ENCODE peak calls at places on chromosomes 2 and 18, in five cellular contexts. One of them, this sample, is unnamed.
A peak's percentile ranks its signal among the peaks of the same experiment; 100 is the strongest.

GRCh38 chr2:117108741-117109267 is 705.7 kb upstream of the DDX18 start:
- DNase-seq in HepG2: no peak
- DNase-seq in NT2/D1: no peak
- DNase-seq in GM12878: no peak
- DNase-seq in H1: no peak
- DNase-seq in this sample: no peak

GRCh38 chr2:27356056-27356381 is 545 bp downstream of the GTF3C2 start:
- DNase-seq in GM12878: no peak
- DNase-seq in HepG2: peak; percentile 80
- DNase-seq in NT2/D1: peak; percentile 23
- DNase-seq in H1: no peak
- DNase-seq in this sample: peak; percentile 46

GRCh38 chr2:37343537-37344434 is 644 bp upstream of the QPCT start:
- DNase-seq in H1: no peak
- DNase-seq in NT2/D1: no peak
- DNase-seq in HepG2: peak; percentile 54
- DNase-seq in GM12878: no peak
- DNase-seq in this sample: peak; percentile 58

GRCh38 chr2:112784199-112785189 is at the start of gene IL1A:
- DNase-seq in HepG2: no peak
- DNase-seq in H1: peak; percentile 17
- DNase-seq in GM12878: no peak
- DNase-seq in NT2/D1: peak; percentile 57
- DNase-seq in this sample: no peak

GRCh38 chr2:27664622-27665363 is 1.1 kb downstream of the SLC4A1AP start:
- DNase-seq in NT2/D1: no peak
- DNase-seq in GM12878: no peak
- DNase-seq in HepG2: no peak
- DNase-seq in H1: no peak
- DNase-seq in this sample: no peak

GRCh38 chr18:45687617-45688016 is 36.4 kb upstream of the SLC14A1 start:
- DNase-seq in NT2/D1: no peak
- DNase-seq in GM12878: no peak
- DNase-seq in HepG2: no peak
- DNase-seq in H1: no peak
- DNase-seq in this sample: no peak

GRCh38 chr18:73101977-73102376 is 234.2 kb upstream of the NETO1 start:
- DNase-seq in GM12878: no peak
- DNase-seq in NT2/D1: no peak
- DNase-seq in HepG2: no peak
- DNase-seq in H1: no peak
- DNase-seq in this sample: no peak

GRCh38 chr2:55761526-55761925 is 67.9 kb upstream of the PNPT1 start:
- DNase-seq in H1: no peak
- DNase-seq in NT2/D1: no peak
- DNase-seq in GM12878: no peak
- DNase-seq in HepG2: no peak
- DNase-seq in this sample: no peak

GRCh38 chr2:237752761-237753165 is 45.8 kb upstream of the RBM44 start:
- DNase-seq in GM12878: peak; percentile 83
- DNase-seq in HepG2: no peak
- DNase-seq in H1: no peak
- DNase-seq in NT2/D1: no peak
- DNase-seq in this sample: no peak

GRCh38 chr2:142989276-142990204 is 112.1 kb downstream of the KYNU start:
- DNase-seq in GM12878: no peak
- DNase-seq in HepG2: peak; percentile 44
- DNase-seq in H1: no peak
- DNase-seq in NT2/D1: no peak
- DNase-seq in this sample: peak; percentile 27

GRCh38 chr18:48866028-48866733 is 84.6 kb downstream of the SMAD7 start:
- DNase-seq in NT2/D1: no peak
- DNase-seq in GM12878: no peak
- DNase-seq in H1: no peak
- DNase-seq in HepG2: no peak
- DNase-seq in this sample: no peak

GRCh38 chr18:36427369-36427768 is 129.9 kb downstream of the FHOD3 start:
- DNase-seq in NT2/D1: no peak
- DNase-seq in GM12878: no peak
- DNase-seq in H1: no peak
- DNase-seq in HepG2: no peak
- DNase-seq in this sample: no peak

GRCh38 chr2:170974304-170974993 is 45.4 kb downstream of the GORASP2 start:
- DNase-seq in GM12878: no peak
- DNase-seq in H1: no peak
- DNase-seq in HepG2: peak; percentile 86
- DNase-seq in NT2/D1: no peak
- DNase-seq in this sample: no peak

GRCh38 chr2:24886640-24887324 is 33.3 kb downstream of the ADCY3 start:
- DNase-seq in NT2/D1: no peak
- DNase-seq in H1: no peak
- DNase-seq in GM12878: no peak
- DNase-seq in HepG2: no peak
- DNase-seq in this sample: no peak

GRCh38 chr18:8801263-8801901 is 96.0 kb downstream of the MTCL1 start:
- DNase-seq in HepG2: no peak
- DNase-seq in GM12878: no peak
- DNase-seq in NT2/D1: no peak
- DNase-seq in H1: no peak
- DNase-seq in this sample: no peak

GRCh38 chr2:11342561-11343343 is 1.7 kb downstream of the ROCK2 start:
- DNase-seq in NT2/D1: no peak
- DNase-seq in HepG2: peak; percentile 94
- DNase-seq in H1: no peak
- DNase-seq in GM12878: no peak
- DNase-seq in this sample: no peak

GRCh38 chr2:18413794-18414396 is 146.6 kb downstream of the RDH14 start:
- DNase-seq in NT2/D1: no peak
- DNase-seq in H1: no peak
- DNase-seq in GM12878: no peak
- DNase-seq in HepG2: no peak
- DNase-seq in this sample: no peak

GRCh38 chr18:12102136-12102842 is 8.6 kb downstream of the ANKRD62 start:
- DNase-seq in HepG2: no peak
- DNase-seq in NT2/D1: no peak
- DNase-seq in GM12878: no peak
- DNase-seq in H1: no peak
- DNase-seq in this sample: no peak

GRCh38 chr2:230893881-230894781 is 29.4 kb downstream of the ITM2C start:
- DNase-seq in GM12878: no peak
- DNase-seq in NT2/D1: no peak
- DNase-seq in HepG2: no peak
- DNase-seq in H1: no peak
- DNase-seq in this sample: no peak

GRCh38 chr18:21901423-21901822 is 160.8 kb downstream of the MIB1 start:
- DNase-seq in H1: no peak
- DNase-seq in GM12878: no peak
- DNase-seq in HepG2: no peak
- DNase-seq in NT2/D1: no peak
- DNase-seq in this sample: no peak

GRCh38 chr18:21900594-21901352 is 160.2 kb downstream of the MIB1 start:
- DNase-seq in GM12878: no peak
- DNase-seq in HepG2: peak; percentile 53
- DNase-seq in NT2/D1: no peak
- DNase-seq in H1: no peak
- DNase-seq in this sample: no peak

GRCh38 chr18:21907451-21907850 is 166.9 kb downstream of the MIB1 start:
- DNase-seq in H1: no peak
- DNase-seq in GM12878: no peak
- DNase-seq in HepG2: no peak
- DNase-seq in NT2/D1: no peak
- DNase-seq in this sample: no peak

GRCh38 chr18:21903688-21904087 is 163.1 kb downstream of the MIB1 start:
- DNase-seq in NT2/D1: no peak
- DNase-seq in HepG2: no peak
- DNase-seq in H1: no peak
- DNase-seq in GM12878: no peak
- DNase-seq in this sample: no peak

DNA sequence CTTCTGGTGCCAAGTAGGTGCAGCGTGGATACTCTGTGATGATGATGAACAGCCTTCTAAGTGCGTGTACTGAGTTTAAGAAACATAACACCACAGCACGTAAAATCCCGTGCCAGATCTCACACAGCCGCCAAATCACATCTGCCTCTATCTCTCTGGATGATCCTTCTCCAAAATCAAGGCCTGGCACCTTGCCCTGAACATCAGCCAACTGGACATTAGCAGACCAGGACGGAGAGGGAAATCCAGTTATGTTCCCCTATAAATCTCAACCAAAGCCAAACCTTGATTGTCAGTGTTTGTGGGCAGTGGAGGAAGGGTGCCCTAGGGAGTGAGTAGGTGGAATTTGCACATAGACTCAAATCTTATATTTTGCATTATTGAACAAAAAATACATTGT is 164.3 kb downstream of the MIB1 start:
- DNase-seq in NT2/D1: no peak
- DNase-seq in HepG2: no peak
- DNase-seq in H1: no peak
- DNase-seq in GM12878: no peak
- DNase-seq in this sample: no peak
- TF ChIP-seq SUZ12 in NT2/D1: no peak
- TF ChIP-seq SUZ12 in HepG2: no peak
- TF ChIP-seq SUZ12 in H1: no peak
- TF ChIP-seq SUZ12 in GM12878: no peak
- TF ChIP-seq SUZ12 in this sample: no peak

DNA sequence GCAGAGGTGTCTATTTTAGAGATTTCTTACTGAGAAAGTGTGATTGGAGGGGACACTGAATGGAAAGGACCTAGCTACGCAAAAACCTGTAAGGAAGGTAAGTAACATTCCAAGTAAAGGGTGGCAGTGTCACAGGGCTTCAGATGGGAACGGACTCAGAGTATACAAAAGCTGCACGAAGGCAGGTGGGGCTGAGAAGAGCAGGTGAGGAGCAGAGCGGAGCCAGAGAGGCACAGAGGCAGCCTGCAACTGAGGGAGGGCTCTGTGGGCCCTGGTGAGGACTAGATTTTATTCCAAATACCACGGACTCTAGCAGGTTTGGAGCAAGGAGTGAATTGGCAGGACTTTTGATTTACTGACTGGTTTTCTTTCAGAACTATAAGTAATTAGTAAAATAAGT is 331.3 kb upstream of the PKDCC start:
- DNase-seq in NT2/D1: no peak
- DNase-seq in HepG2: no peak
- DNase-seq in GM12878: no peak
- DNase-seq in H1: no peak
- DNase-seq in this sample: no peak
- TF ChIP-seq SUZ12 in NT2/D1: no peak
- TF ChIP-seq SUZ12 in HepG2: no peak
- TF ChIP-seq SUZ12 in GM12878: no peak
- TF ChIP-seq SUZ12 in H1: no peak
- TF ChIP-seq SUZ12 in this sample: no peak

GRCh38 chr2:240644859-240645301 is 19.6 kb downstream of the GPR35 start:
- DNase-seq in GM12878: no peak
- DNase-seq in H1: no peak
- DNase-seq in NT2/D1: no peak
- DNase-seq in HepG2: no peak
- DNase-seq in this sample: no peak
- TF ChIP-seq SUZ12 in GM12878: no peak
- TF ChIP-seq SUZ12 in H1: no peak
- TF ChIP-seq SUZ12 in NT2/D1: no peak
- TF ChIP-seq SUZ12 in HepG2: no peak
- TF ChIP-seq SUZ12 in this sample: no peak

DNA sequence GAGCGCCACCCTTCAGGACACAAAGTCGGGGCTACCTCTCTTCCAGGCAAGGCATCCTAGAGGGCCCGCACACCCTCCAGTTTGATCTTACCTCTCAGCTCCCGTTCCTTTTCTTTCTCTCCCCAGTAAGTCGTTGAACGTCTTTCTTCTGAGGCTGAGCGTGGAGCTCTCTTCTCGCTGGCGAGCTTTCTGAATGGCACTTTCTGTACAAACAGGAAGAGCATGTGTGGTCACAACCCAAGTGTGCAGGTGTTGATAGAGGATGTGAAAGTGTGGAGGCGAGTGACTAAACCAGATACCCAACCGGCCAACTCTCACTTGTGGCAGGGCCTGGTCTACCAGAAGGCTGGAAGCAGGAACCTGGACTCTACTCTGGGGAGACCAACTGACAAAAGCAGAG is at the start of gene AFF3:
- DNase-seq in GM12878: peak; percentile 56
- DNase-seq in HepG2: no peak
- DNase-seq in H1: no peak
- DNase-seq in NT2/D1: no peak
- DNase-seq in this sample: no peak
- TF ChIP-seq SUZ12 in GM12878: no peak
- TF ChIP-seq SUZ12 in HepG2: no peak
- TF ChIP-seq SUZ12 in H1: no peak
- TF ChIP-seq SUZ12 in NT2/D1: no peak
- TF ChIP-seq SUZ12 in this sample: no peak

GRCh38 chr18:58195278-58195721 is 151.3 kb downstream of the NEDD4L start:
- DNase-seq in NT2/D1: no peak
- DNase-seq in GM12878: no peak
- DNase-seq in HepG2: no peak
- DNase-seq in H1: no peak
- DNase-seq in this sample: no peak

GRCh38 chr18:58196881-58197872 is 153.2 kb downstream of the NEDD4L start:
- DNase-seq in H1: no peak
- DNase-seq in GM12878: no peak
- DNase-seq in NT2/D1: no peak
- DNase-seq in HepG2: no peak
- DNase-seq in this sample: no peak

GRCh38 chr18:58194028-58194427 is 150.0 kb downstream of the NEDD4L start:
- DNase-seq in HepG2: no peak
- DNase-seq in NT2/D1: no peak
- DNase-seq in GM12878: no peak
- DNase-seq in H1: no peak
- DNase-seq in this sample: peak; percentile 38

GRCh38 chr18:58192519-58192918 is 148.5 kb downstream of the NEDD4L start:
- DNase-seq in H1: no peak
- DNase-seq in GM12878: no peak
- DNase-seq in NT2/D1: no peak
- DNase-seq in HepG2: no peak
- DNase-seq in this sample: no peak

GRCh38 chr18:58196164-58196563 is 152.1 kb downstream of the NEDD4L start:
- DNase-seq in HepG2: no peak
- DNase-seq in NT2/D1: no peak
- DNase-seq in H1: no peak
- DNase-seq in GM12878: no peak
- DNase-seq in this sample: no peak
- TF ChIP-seq SUZ12 in HepG2: no peak
- TF ChIP-seq SUZ12 in NT2/D1: no peak
- TF ChIP-seq SUZ12 in H1: no peak
- TF ChIP-seq SUZ12 in GM12878: no peak
- TF ChIP-seq SUZ12 in this sample: no peak

This sample was measured in HEK293T.